ENCODE peak calls at places on chromosome 21, in four cellular contexts. D, C, V and R are unnamed samples.

GRCh38 chr21:29080454-29080930 is 7.0 kb upstream of the CCT8 start:
- DNase-seq in D (no peak), C (no peak), V (no peak), R (no peak)

GRCh38 chr21:38619865-38620513 is 121.7 kb upstream of the ERG start:
- DNase-seq in D (no peak), C (no peak), V (no peak), R (no peak)

GRCh38 chr21:38351961-38352521 is 95.2 kb downstream of the KCNJ15 start:
- DNase-seq in D (no peak), C (no peak), V (no peak), R (no peak)

GRCh38 chr21:14603202-14603601 is 57.1 kb upstream of the SAMSN1 start:
- DNase-seq in D (no peak), C (no peak), V (no peak), R (no peak)

GRCh38 chr21:27562303-27562702 is 595.4 kb upstream of the ADAMTS5 start:
- DNase-seq in D (no peak), C (no peak), V (no peak), R (no peak)

GRCh38 chr21:45373991-45374816 is 30.8 kb upstream of the COL18A1 start:
- DNase-seq in D (no peak), C (no peak), V (no peak), R (no peak)

GRCh38 chr21:16070207-16070651 is 340.4 kb downstream of the USP25 start:
- DNase-seq in D (no peak), C (no peak), V (no peak), R (no peak)

GRCh38 chr21:45549670-45550463 is 7.6 kb upstream of the SLC19A1 start:
- DNase-seq in D (peak; percentile 68), C (peak; percentile 49), V (no peak), R (no peak)

GRCh38 chr21:46137908-46138307 is 17.5 kb downstream of the FTCD start:
- DNase-seq in D (no peak), C (no peak), V (no peak), R (no peak)

GRCh38 chr21:46634966-46635323 is 529 bp upstream of the PRMT2 start:
- DNase-seq in D (peak; percentile 83), C (peak; percentile 16), V (no peak), R (no peak)

GRCh38 chr21:38440746-38441145 is 57.5 kb downstream of the ERG start:
- DNase-seq in D (peak; percentile 55), C (no peak), V (no peak), R (no peak)

GRCh38 chr21:14737922-14738321 is 191.8 kb upstream of the SAMSN1 start:
- DNase-seq in D (peak; percentile 75), C (no peak), V (peak; percentile 39), R (no peak)

DNA sequence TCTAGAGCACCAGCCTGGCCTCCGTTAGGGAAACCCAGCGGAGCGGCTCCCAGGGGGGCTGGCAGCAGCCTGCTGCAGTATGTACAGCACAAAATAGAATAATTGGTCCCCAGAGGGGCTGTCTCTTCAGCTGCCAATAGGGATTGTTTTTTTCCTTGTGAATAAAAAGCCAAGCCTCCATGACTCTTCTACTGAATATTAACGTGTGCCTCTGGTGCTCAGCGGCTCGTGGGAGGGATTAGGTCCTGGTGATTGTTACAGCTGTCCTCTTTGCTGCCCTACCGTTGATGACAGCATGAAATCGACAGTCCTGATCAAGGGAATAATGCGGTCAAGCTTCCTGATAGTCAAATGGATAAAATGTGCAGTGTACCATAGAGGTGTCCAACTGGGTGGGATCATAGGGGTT is 190.7 kb upstream of the RUNX1 start:
- DNase-seq in D (no peak), C (no peak), V (no peak), R (no peak)
- TF ChIP-seq SPI1 in D (no peak), C (no peak), V (no peak), R (no peak)

DNA sequence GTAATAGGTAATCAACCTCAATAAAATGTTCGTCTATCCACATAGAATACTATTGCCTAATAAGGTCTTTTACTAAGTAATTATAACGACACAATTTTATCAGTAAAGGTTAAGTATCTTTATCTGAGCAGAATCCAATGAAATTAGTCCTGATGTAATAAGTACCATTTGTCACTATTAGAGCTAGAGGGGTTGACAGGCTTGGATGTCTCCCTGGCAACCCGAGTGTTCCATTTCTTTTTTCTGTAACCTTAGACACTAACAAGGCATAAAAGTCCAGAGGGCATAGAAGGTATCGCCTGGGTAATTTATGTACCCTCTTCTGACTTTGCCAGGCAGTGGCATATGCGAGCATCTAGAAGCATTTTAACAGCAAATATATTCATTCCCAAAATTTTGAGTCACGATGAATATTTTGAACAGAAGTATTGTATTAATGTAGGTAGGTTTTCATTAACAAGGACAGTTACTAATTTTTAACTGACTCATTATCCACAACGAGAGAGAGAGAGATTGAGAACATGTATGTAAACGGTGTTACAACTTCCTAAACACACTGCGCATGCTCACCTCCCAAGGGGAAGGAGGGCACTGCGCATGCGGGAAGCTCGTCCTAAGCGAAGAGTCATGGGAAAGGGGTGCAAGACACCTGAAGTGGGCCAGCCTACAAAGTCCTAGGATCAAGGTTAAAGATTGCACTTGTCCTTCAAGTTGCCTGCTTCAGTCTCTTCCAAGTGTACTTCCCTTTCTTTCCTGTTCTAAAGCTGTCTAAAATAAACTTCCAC is 423.9 kb downstream of the DSCAM start:
- DNase-seq in D (no peak), C (no peak), V (no peak), R (no peak)
- TF ChIP-seq SPI1 in D (no peak), C (no peak), V (no peak), R (no peak)

DNA sequence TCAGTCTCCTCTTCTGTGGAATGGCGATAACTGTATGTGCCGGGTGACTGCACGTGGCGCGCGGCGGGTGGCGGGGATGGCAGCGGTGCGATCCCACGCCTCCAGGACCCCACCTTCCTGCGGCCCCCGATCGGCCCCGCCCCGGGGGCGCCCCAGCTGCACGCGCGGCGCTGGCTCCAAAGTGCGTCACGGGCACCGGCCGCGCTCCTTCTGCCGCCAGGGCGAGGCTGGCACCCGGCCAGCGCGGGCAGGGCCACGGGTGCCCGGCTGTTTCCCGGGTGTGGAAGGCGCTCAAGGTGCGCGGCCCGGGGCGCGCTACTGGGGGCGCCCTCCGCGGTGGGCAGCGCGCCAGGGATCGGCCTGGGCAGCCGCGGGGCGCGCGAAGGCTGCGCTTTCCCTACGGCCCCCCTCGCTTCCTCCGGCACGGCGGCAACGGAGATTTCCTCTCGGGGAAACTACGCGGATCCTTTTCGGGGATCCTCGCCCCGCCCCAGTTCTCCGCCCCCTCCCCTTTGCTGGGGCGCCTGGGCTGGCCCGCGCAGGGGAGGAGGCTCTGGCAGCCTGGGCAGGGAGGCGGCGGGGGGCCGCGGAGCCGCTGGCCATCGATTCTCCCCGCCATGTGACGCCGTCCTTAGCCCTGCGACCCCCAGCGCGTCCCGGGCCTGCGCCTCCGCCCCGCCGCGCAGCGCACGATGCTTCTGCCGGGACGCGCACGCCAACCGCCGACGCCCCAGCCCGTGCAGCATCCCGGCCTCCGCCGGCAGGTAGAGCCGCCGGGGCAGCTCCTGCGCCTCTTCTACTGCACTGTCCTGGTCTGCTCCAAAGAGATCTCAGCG is at the start of gene EVA1C:
- DNase-seq in D (no peak), C (no peak), V (peak; percentile 30), R (no peak)
- TF ChIP-seq SPI1 in D (no peak), C (no peak), V (no peak), R (no peak)

DNA sequence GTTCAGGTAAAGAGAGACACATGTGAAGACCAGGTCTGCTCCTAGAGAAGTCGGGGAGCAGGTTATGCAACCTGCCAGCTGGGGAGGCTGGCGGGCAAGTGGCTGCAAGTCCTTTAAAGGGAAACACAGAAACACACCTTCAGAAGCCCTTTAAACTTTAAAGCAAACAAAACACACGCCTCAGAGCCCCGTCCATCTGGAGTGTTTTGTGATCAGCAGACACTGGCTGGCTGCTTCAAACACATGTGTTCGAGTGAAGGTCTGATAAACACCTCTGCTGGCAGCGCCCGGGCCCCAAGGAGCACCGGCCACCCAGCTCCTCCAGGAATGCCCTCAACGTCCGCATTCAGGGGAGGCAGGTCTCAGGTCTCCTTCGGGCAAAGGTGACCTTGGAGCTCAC is 15.2 kb downstream of the RIPK4 start:
- DNase-seq in D (no peak), C (no peak), V (no peak), R (no peak)
- TF ChIP-seq SPI1 in D (no peak), C (no peak), V (no peak), R (no peak)

GRCh38 chr21:43921602-43921978 is 56.6 kb downstream of the AGPAT3 start:
- DNase-seq in D (no peak), C (peak; percentile 39), V (no peak), R (no peak)
- TF ChIP-seq SPI1 in D (no peak), C (no peak), V (no peak), R (no peak)

GRCh38 chr21:42547001-42547905 is 33.6 kb downstream of the SLC37A1 start:
- DNase-seq in D (no peak), C (no peak), V (peak; percentile 82), R (no peak)
- TF ChIP-seq SPI1 in D (no peak), C (no peak), V (peak; percentile 89), R (no peak)